ENCODE peak calls at places on chromosomes 16 and 17, in five cellular contexts. G is IMR-90, I is H1, E is neuronal stem cell, L is mesenchymal stem cell. F is an unnamed sample.

GRCh38 chr16:11797957-11798299 is 870 bp upstream of the ZC3H7A start:
- DNase-seq in E (no peak), G (no peak), I (no peak), L (no peak), F (no peak)

GRCh38 chr17:54559883-54560282 is 340.8 kb upstream of the TOM1L1 start:
- DNase-seq in E (no peak), L (no peak), I (no peak), G (no peak), F (no peak)

GRCh38 chr17:35748323-35748960 is 4.6 kb downstream of the GAS2L2 start:
- DNase-seq in L (no peak), I (no peak), G (no peak), E (no peak), F (no peak)

GRCh38 chr16:66522816-66523590 is 26.9 kb downstream of the TK2 start:
- DNase-seq in L (no peak), E (no peak), G (no peak), I (no peak), F (no peak)

GRCh38 chr16:84119368-84119767 is 2.6 kb upstream of the MBTPS1 start:
- DNase-seq in L (no peak), E (no peak), I (no peak), G (no peak), F (no peak)

GRCh38 chr17:52096056-52096455 is 62.5 kb downstream of the CA10 start:
- DNase-seq in I (no peak), E (no peak), G (no peak), L (no peak), F (no peak)

GRCh38 chr16:51845586-51845985 is 694.5 kb upstream of the SALL1 start:
- DNase-seq in L (no peak), G (no peak), E (no peak), I (no peak), F (no peak)

GRCh38 chr17:1109606-1110523 is 69.9 kb downstream of the ABR start:
- DNase-seq in L (peak), E (no peak), I (peak), G (no peak), F (peak)

GRCh38 chr17:29722411-29723198 is 99.9 kb upstream of the CORO6 start:
- DNase-seq in E (no peak), G (peak), L (peak), I (no peak), F (no peak)

GRCh38 chr16:73067671-73068545 is 20.0 kb upstream of the ZFHX3 start:
- DNase-seq in L (no peak), G (no peak), E (no peak), I (no peak), F (no peak)

GRCh38 chr16:5427571-5427970 is 330.0 kb upstream of the EEF2KMT start:
- DNase-seq in G (no peak), E (no peak), L (no peak), I (no peak), F (no peak)

GRCh38 chr16:6926762-6927161 is 405.9 kb upstream of the RBFOX1 start:
- DNase-seq in I (peak), E (no peak), G (no peak), L (no peak), F (peak)

GRCh38 chr16:75319513-75320401 is 68.3 kb upstream of the BCAR1 start:
- DNase-seq in G (peak), L (peak), E (no peak), I (no peak), F (no peak)

GRCh38 chr17:42118545-42118944 is 2.6 kb downstream of the KAT2A start:
- DNase-seq in I (peak), G (peak), L (peak), E (no peak), F (peak)

GRCh38 chr17:6461792-6462524 is 17.7 kb downstream of the PIMREG start:
- DNase-seq in E (no peak), L (peak), I (no peak), G (no peak), F (peak)

GRCh38 chr17:73508057-73508930 is 136.0 kb downstream of the SDK2 start:
- DNase-seq in E (no peak), G (no peak), I (no peak), L (no peak), F (no peak)

GRCh38 chr17:50715471-50715870 is 3.9 kb upstream of the LUC7L3 start:
- DNase-seq in E (no peak), I (no peak), L (no peak), G (no peak), F (no peak)

GRCh38 chr17:77786740-77787505 is 171.6 kb upstream of the TNRC6C start:
- DNase-seq in G (no peak), I (peak), L (no peak), E (no peak), F (peak)

GRCh38 chr17:64615025-64615677 is 47.0 kb downstream of the SMURF2 start:
- DNase-seq in L (peak), I (no peak), E (no peak), G (peak), F (no peak)

GRCh38 chr16:630815-631405 is at the start of gene WFIKKN1:
- DNase-seq in L (no peak), E (peak), I (peak), G (no peak), F (peak)

GRCh38 chr16:85002643-85003042 is 8.7 kb downstream of the ZDHHC7 start:
- DNase-seq in E (no peak), L (no peak), I (no peak), G (no peak), F (no peak)

GRCh38 chr16:75058815-75059214 is 57.8 kb downstream of the LDHD start:
- DNase-seq in E (no peak), L (no peak), I (no peak), G (peak), F (no peak)

GRCh38 chr16:84357191-84357651 is 11.1 kb upstream of the ATP2C2 start:
- DNase-seq in E (no peak), I (no peak), L (no peak), G (peak), F (no peak)

GRCh38 chr17:42038221-42038973 is 12.0 kb downstream of the C17orf113 start:
- DNase-seq in I (no peak), E (no peak), G (no peak), L (no peak), F (no peak)

GRCh38 chr16:17241264-17241835 is 229.4 kb downstream of the XYLT1 start:
- DNase-seq in L (no peak), I (no peak), G (no peak), E (no peak), F (no peak)

GRCh38 chr16:11105038-11105903 is 150.7 kb downstream of the SOCS1 start:
- DNase-seq in L (peak), G (peak), E (no peak), I (no peak), F (no peak)

GRCh38 chr16:10616744-10617640 is 36.6 kb upstream of the EMP2 start:
- DNase-seq in E (no peak), G (peak), I (peak), L (no peak), F (peak)

GRCh38 chr17:76104140-76104895 is 731 bp upstream of the EXOC7 start:
- DNase-seq in G (no peak), L (no peak), I (no peak), E (no peak), F (no peak)

GRCh38 chr16:53041196-53041977 is 11.3 kb downstream of the CHD9NB start:
- DNase-seq in E (no peak), L (peak), I (peak), G (peak), F (peak)
- H2BK15ac ChIP-seq in E (no peak), L (no peak), I (no peak), G (no peak), F (no peak)

GRCh38 chr16:82700541-82701240 is 73.9 kb downstream of the CDH13 start:
- DNase-seq in L (peak), G (peak), I (no peak), E (no peak), F (no peak)
- H3K14ac ChIP-seq in L (no peak), G (peak), I (no peak), E (no peak), F (no peak)

DNA sequence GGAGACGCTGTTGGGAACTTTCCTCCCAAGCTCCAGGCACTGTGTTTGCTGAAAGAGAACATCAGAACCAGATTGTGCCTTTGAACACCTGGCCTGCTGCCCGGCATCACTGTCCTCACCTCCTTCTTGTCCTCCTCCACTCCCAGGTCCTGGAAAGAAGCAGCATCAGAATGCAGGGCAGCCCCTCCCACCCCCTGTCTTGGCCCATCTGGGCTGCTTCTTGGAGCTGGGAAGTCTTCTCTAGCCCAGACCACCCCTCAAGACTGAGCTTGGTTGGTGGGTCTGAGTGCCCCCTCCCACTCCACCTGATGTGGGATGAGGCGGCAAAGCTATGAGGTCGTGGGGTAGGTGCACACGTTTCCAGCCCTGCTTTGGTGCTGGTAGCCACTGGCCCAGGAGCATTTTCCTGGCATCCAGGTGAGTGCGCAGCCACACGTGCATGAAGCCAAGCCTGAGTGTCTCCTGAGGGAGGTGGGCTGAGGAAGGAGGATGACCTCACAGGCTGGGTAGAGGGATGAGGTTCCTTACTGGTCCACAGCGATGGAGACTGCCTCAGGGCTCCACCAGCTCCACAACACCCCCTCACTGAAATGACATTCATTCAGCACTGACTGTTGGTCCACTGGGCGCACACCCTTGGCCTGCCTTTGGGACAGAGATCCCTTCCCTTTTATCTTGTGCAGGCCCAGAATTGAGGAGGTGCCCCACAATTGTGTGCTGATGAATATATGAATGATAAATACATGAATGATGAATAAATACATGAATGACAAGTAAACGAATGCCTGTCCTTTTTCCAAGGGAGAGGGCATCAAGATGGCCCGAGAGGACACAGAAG is 6.0 kb downstream of the CCR7 start:
- DNase-seq in E (no peak), L (no peak), G (no peak), I (no peak), F (peak)
- H2BK5ac ChIP-seq in E (no peak), L (no peak), G (peak), I (no peak), F (no peak)

GRCh38 chr17:21286771-21287702 is 2.5 kb downstream of the MAP2K3 start:
- DNase-seq in E (no peak), L (no peak), G (no peak), I (no peak), F (no peak)
- H2BK15ac ChIP-seq in E (no peak), L (peak), G (peak), I (no peak), F (no peak)

GRCh38 chr16:69890891-69891282 is 60.2 kb upstream of the CLEC18A start:
- DNase-seq in I (no peak), L (no peak), E (no peak), G (no peak), F (no peak)

GRCh38 chr16:69890114-69890890 is 60.8 kb upstream of the CLEC18A start:
- DNase-seq in L (peak), E (peak), I (no peak), G (peak), F (peak)

GRCh38 chr16:69894675-69895074 is 56.5 kb upstream of the CLEC18A start:
- DNase-seq in L (no peak), G (no peak), E (no peak), I (no peak), F (no peak)

GRCh38 chr16:69892378-69892777 is 58.8 kb upstream of the CLEC18A start:
- DNase-seq in G (no peak), I (no peak), E (no peak), L (no peak), F (no peak)

DNA sequence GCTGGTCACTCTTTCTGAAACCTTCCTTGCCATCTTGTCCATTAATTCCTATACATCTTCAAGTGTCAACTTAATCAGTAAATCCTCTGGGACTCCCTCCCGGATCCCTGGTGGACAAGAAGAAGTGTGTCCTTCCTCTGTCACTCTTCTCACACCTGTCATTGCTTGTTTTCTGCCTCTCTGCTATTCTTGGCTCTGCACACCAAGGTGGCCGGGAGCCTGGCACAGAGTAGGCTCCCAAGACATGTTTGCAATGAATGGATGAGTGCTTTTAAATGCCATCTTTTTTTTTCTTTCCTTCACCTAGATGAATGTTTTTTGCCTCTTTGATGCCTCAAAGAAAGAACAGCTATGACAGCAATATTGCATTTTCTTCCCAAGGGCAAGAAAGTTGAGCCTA is 58.0 kb upstream of the CLEC18A start:
- DNase-seq in I (no peak), E (no peak), L (no peak), G (no peak), F (no peak)
- H3K14ac ChIP-seq in I (no peak), E (no peak), L (no peak), G (no peak), F (no peak)

GRCh38 chr16:87602005-87602790 is at the start of gene JPH3:
- DNase-seq in E (peak), G (no peak), L (no peak), I (peak), F (peak)
- H2BK5ac ChIP-seq in E (no peak), G (no peak), L (no peak), I (peak), F (no peak)

DNA sequence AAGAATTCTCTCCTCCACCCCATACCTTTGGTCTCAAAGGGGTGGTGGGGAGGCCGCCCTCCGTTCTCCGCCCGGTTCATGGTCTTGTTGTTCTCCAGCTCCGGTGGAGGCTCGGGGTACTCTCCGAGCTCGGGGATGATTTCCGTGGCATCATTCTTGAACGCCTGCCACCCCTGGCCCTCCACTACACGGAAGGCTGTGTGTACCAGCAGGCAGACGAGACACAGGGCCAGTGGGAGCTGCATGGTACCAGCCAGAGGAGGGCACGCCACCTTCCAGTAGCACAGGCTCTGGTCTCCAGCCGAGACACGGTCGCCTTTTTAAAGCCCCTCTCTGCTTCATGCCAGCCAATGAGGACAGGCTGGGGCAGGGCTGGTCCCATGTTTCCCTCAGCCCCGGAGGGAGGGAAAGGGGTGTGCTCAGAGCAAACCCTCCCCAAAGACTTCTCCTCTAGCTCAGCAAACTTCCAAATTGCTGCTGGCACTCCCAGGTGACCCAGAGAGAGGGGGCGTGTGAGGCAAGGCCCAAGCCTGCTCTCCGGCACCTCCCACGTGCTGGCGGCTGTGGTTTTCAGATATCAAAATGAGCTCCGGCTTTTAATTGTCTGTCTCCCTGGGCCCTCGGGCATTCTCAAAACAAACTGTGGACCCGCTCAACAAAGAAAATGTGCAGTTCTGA is at the start of gene SOST:
- DNase-seq in G (no peak), I (no peak), E (no peak), L (no peak), F (no peak)
- H2BK15ac ChIP-seq in G (no peak), I (peak), E (peak), L (no peak), F (no peak)

GRCh38 chr17:3957735-3958134 is 6.5 kb downstream of the ATP2A3 start:
- DNase-seq in L (no peak), E (no peak), G (no peak), I (no peak), F (no peak)
- H3K14ac ChIP-seq in L (no peak), E (no peak), G (no peak), I (no peak), F (no peak)

DNA sequence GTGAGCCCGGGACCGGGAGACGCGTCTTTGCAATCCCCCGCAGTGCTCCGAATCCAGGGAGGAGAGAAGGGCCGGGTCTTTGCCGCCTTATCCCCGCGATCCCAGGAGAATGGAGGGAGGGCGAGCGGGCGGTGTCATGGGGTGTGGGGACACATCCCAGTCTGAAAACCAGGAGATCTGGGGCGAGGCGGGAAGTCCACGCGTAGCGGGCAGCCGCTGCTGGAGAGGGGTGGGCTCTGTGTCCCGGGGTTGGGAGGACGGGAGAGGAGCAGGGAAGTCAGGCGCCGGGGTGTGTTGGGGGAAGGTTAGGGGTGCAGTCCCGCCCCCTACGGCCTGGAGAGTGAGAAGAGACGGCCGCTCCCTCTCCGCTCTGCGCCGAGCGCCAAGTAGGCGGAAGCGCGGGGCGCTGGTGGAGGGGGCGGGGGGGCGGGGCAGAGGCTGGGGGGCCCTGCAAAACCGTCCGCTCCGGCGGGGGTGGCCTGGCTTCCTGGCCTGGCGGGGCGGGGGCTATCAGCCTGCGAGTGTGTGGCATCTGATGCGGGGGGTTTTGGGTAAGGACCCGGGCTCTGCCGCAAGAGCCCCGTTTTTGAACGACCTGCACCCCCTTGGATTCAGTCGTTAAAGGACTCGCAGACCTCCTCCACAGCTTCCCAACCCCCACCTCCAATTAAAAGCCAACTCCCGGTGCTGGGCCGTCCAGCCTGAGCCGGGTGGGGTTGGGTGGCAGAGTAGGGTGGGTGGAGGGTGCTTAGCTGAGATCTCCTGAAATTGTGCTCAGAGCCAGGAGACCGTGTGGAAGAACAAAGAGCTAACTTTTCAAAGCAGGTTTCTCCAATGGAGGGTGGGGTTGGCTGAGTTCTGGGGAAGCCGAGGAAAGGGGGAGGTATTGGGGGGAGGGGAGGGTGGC is 654 bp downstream of the LASP1 start:
- DNase-seq in G (peak), I (peak), L (peak), E (no peak), F (peak)
- H2BK5ac ChIP-seq in G (peak), I (peak), L (peak), E (peak), F (no peak)